ENCODE peak calls at places on chromosomes 13 and 19, in nine cellular contexts. H is pancreas, P is endothelial cell of umbilical vein, N is psoas muscle, I is hepatocyte, J is stomach, U is colonic mucosa, L is A549, C is tibial nerve. B is an unnamed sample.

GRCh38 chr19:48520134-48520533 is 8.5 kb upstream of the LMTK3 start:
- DNase-seq in H (no peak), P (no peak), N (no peak), I (no peak), J (no peak), U (no peak), L (no peak), C (no peak), B (no peak)

GRCh38 chr19:46065486-46065885 is 24.7 kb upstream of the IGFL4 start:
- DNase-seq in H (no peak), P (no peak), N (no peak), I (no peak), J (no peak), U (no peak), L (peak), C (no peak), B (peak)

GRCh38 chr19:7927605-7928333 is 1.8 kb upstream of the CTXN1 start:
- DNase-seq in H (peak), P (no peak), N (peak), I (no peak), J (no peak), U (no peak), L (no peak), C (no peak), B (no peak)

GRCh38 chr19:51259348-51260245 is 8.7 kb downstream of the SIGLECL1 start:
- DNase-seq in H (no peak), P (peak), N (no peak), I (peak), J (no peak), U (peak), L (peak), C (no peak), B (peak)

GRCh38 chr19:30060872-30061556 is 119.0 kb downstream of the URI1 start:
- DNase-seq in H (no peak), P (no peak), N (no peak), I (no peak), J (no peak), U (no peak), L (no peak), C (no peak), B (no peak)

GRCh38 chr19:15123900-15124299 is 16.7 kb downstream of the SYDE1 start:
- DNase-seq in H (peak), P (no peak), N (peak), I (no peak), J (peak), U (peak), L (no peak), C (no peak), B (no peak)

GRCh38 chr13:98285317-98285716 is 108.2 kb upstream of the RNF113B start:
- DNase-seq in H (no peak), P (no peak), N (no peak), I (no peak), J (no peak), U (no peak), L (no peak), C (no peak), B (peak)

GRCh38 chr19:44684892-44685847 is 13.8 kb upstream of the CEACAM16 start:
- DNase-seq in H (no peak), P (peak), N (no peak), I (peak), J (peak), U (no peak), L (peak), C (no peak), B (peak)

GRCh38 chr13:45194081-45194939 is 6.5 kb downstream of the KCTD4 start:
- DNase-seq in H (no peak), P (no peak), N (no peak), I (peak), J (no peak), U (no peak), L (peak), C (peak), B (peak)
- TF ChIP-seq CTCF in H (no peak), P (no peak), N (peak), I (peak), J (no peak), U (no peak), L (peak), C (peak), B (peak)

GRCh38 chr13:99501135-99501951 is at the start of gene TM9SF2:
- DNase-seq in H (peak), P (peak), N (peak), I (peak), J (peak), U (peak), L (peak), C (peak), B (peak)
- H3K4me3 ChIP-seq in H (peak), P (peak), N (peak), I (peak), J (peak), U (peak), L (peak), C (peak), B (peak)

GRCh38 chr13:31957772-31958171 is 73.8 kb upstream of the FRY start:
- DNase-seq in H (no peak), P (no peak), N (no peak), I (no peak), J (no peak), U (no peak), L (no peak), C (no peak), B (no peak)

GRCh38 chr13:31967155-31967554 is 64.4 kb upstream of the FRY start:
- DNase-seq in H (no peak), P (no peak), N (no peak), I (no peak), J (no peak), U (no peak), L (no peak), C (no peak), B (no peak)

GRCh38 chr13:31965361-31966066 is 66.1 kb upstream of the FRY start:
- DNase-seq in H (no peak), P (peak), N (no peak), I (peak), J (no peak), U (no peak), L (no peak), C (no peak), B (peak)

GRCh38 chr13:31964168-31964567 is 67.4 kb upstream of the FRY start:
- DNase-seq in H (no peak), P (no peak), N (no peak), I (no peak), J (no peak), U (no peak), L (no peak), C (no peak), B (no peak)

GRCh38 chr13:31962661-31963345 is 68.8 kb upstream of the FRY start:
- DNase-seq in H (no peak), P (no peak), N (no peak), I (no peak), J (no peak), U (no peak), L (no peak), C (no peak), B (peak)
- TF ChIP-seq CTCF in H (no peak), P (no peak), N (no peak), I (no peak), J (no peak), U (no peak), L (no peak), C (no peak), B (no peak)

GRCh38 chr19:55285225-55285890 is 1.6 kb downstream of the BRSK1 start:
- DNase-seq in H (no peak), P (no peak), N (no peak), I (no peak), J (no peak), U (no peak), L (no peak), C (no peak), B (no peak)
- H3K4me3 ChIP-seq in H (no peak), P (no peak), N (no peak), I (no peak), J (peak), U (no peak), L (no peak), C (no peak), B (peak)

GRCh38 chr19:945401-946252 is 19.8 kb downstream of the ARID3A start:
- DNase-seq in H (peak), P (no peak), N (no peak), I (no peak), J (no peak), U (no peak), L (no peak), C (no peak), B (no peak)

GRCh38 chr19:944663-945241 is 18.9 kb downstream of the ARID3A start:
- DNase-seq in H (peak), P (no peak), N (no peak), I (no peak), J (no peak), U (no peak), L (no peak), C (no peak), B (no peak)

GRCh38 chr19:948842-949496 is 23.1 kb downstream of the ARID3A start:
- DNase-seq in H (no peak), P (no peak), N (no peak), I (peak), J (no peak), U (no peak), L (no peak), C (no peak), B (peak)

GRCh38 chr19:947707-948533 is 22.1 kb downstream of the ARID3A start:
- DNase-seq in H (no peak), P (no peak), N (peak), I (peak), J (peak), U (peak), L (no peak), C (peak), B (no peak)

DNA sequence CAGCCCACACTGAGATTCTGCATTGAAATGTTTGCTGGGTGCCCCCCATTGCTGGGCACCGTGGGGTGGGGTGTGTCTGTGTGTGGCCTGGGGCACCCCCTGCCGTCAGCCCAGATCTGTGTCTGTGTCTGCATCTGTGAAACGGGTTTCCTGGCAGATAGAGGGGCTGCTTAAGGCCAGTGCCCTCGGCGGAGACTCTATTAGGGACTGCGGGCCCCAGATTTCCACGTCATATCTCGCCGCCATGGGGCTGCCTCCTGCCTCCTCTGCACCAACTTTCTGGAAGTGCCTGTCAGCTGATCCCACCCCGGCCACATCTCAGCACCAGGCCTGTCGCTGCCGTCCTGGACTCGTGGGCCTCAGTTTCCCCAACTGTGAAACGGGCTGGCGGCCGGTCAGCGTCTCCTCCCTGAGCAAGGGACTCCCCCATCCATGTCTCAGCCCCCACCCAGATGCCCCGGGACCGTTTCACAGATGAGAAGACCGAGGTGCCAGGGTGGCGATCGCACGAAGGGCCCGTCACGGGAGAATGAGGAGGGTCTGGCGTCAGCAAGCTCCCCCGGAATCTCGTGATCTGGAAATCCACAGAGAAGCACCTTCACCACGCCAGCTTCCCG is 21.4 kb downstream of the ARID3A start:
- DNase-seq in H (no peak), P (no peak), N (no peak), I (peak), J (no peak), U (no peak), L (no peak), C (no peak), B (no peak)
- TF ChIP-seq CTCF in H (no peak), P (no peak), N (no peak), I (no peak), J (no peak), U (no peak), L (no peak), C (no peak), B (no peak)

B was measured in choroid plexus epithelial cell.